ENCODE peak calls at places on chromosomes 12 and 14, in seven cellular contexts. D is K562, K is HCT116, V is HepG2, U is SK-N-SH, A is H1, S is GM12878. H is an unnamed sample.

GRCh38 chr14:24996930-24997329 is 53.0 kb downstream of the STXBP6 start:
- DNase-seq in K (no peak), V (no peak), D (no peak), U (no peak), S (no peak), A (no peak), H (no peak)

GRCh38 chr14:100898465-100898864 is 5.1 kb downstream of the RTL1 start:
- DNase-seq in V (no peak), D (no peak), A (no peak), S (no peak), K (no peak), U (no peak), H (no peak)

GRCh38 chr14:81303258-81303935 is 82.6 kb upstream of the GTF2A1 start:
- DNase-seq in K (peak; percentile 86), D (peak; percentile 77), S (peak; percentile 41), U (no peak), A (no peak), V (peak; percentile 98), H (no peak)

GRCh38 chr14:102219316-102219715 is 79.6 kb downstream of the WDR20 start:
- DNase-seq in A (no peak), K (no peak), S (no peak), V (no peak), D (no peak), U (no peak), H (no peak)

GRCh38 chr12:79934309-79935020 is 432 bp downstream of the PPP1R12A start:
- DNase-seq in D (peak; percentile 75), S (no peak), V (peak; percentile 17), U (peak; percentile 67), K (no peak), A (peak; percentile 9), H (no peak)

GRCh38 chr14:106459971-106460730 is 933.8 kb downstream of the TMEM121 start:
- DNase-seq in V (no peak), S (no peak), D (peak; percentile 15), U (no peak), A (no peak), K (no peak), H (peak; percentile 42)

GRCh38 chr12:107539196-107539939 is 146.2 kb upstream of the PWP1 start:
- DNase-seq in V (no peak), K (no peak), D (no peak), S (no peak), U (no peak), A (no peak), H (no peak)

GRCh38 chr14:39324097-39324496 is 90.4 kb downstream of the MIA2 start:
- DNase-seq in K (no peak), V (no peak), U (no peak), D (no peak), S (no peak), A (no peak), H (no peak)

GRCh38 chr12:130281157-130281799 is 56.4 kb upstream of the PIWIL1 start:
- DNase-seq in A (peak; percentile 29), K (no peak), U (peak; percentile 42), S (no peak), V (no peak), D (peak; percentile 50), H (no peak)

GRCh38 chr12:121465921-121466799 is 66.2 kb downstream of the RNF34 start:
- DNase-seq in U (peak; percentile 75), A (no peak), V (no peak), D (peak; percentile 41), K (no peak), S (no peak), H (peak; percentile 38)

GRCh38 chr12:106113042-106113441 is 25.7 kb downstream of the NUAK1 start:
- DNase-seq in U (no peak), K (peak; percentile 19), V (no peak), A (no peak), D (no peak), S (peak; percentile 7), H (no peak)

GRCh38 chr12:83805137-83805818 is 1107.3 kb downstream of the SLC6A15 start:
- DNase-seq in V (no peak), S (no peak), A (no peak), D (no peak), K (no peak), U (no peak), H (no peak)

GRCh38 chr12:131683266-131684014 is 27.4 kb upstream of the SFSWAP start:
- DNase-seq in V (no peak), S (no peak), U (no peak), D (no peak), K (no peak), A (no peak), H (no peak)

GRCh38 chr14:51517116-51517515 is 134.6 kb upstream of the FRMD6 start:
- DNase-seq in A (no peak), K (no peak), S (no peak), V (no peak), U (no peak), D (no peak), H (no peak)

GRCh38 chr14:100051543-100051942 is 13.7 kb upstream of the EVL start:
- DNase-seq in A (no peak), K (no peak), V (no peak), U (no peak), S (no peak), D (no peak), H (no peak)

GRCh38 chr14:68271996-68272395 is 452.4 kb downstream of the RAD51B start:
- DNase-seq in S (peak; percentile 65), K (no peak), U (no peak), A (no peak), D (no peak), V (no peak), H (no peak)

GRCh38 chr12:58450868-58451482 is 469.3 kb downstream of the LRIG3 start:
- DNase-seq in A (no peak), D (no peak), V (no peak), S (no peak), K (no peak), U (no peak), H (no peak)

GRCh38 chr14:95662376-95663186 is 23.6 kb upstream of the TCL1B start:
- DNase-seq in U (no peak), V (no peak), K (no peak), D (no peak), S (peak; percentile 74), A (no peak), H (no peak)

GRCh38 chr14:87231336-87232026 is 761.5 kb downstream of the GALC start:
- DNase-seq in V (no peak), D (no peak), S (no peak), U (no peak), K (no peak), A (no peak), H (no peak)

GRCh38 chr14:22641851-22642250 is 2.3 kb downstream of the OR6J1 start:
- DNase-seq in D (no peak), S (no peak), U (no peak), V (no peak), A (no peak), K (no peak), H (no peak)

DNA sequence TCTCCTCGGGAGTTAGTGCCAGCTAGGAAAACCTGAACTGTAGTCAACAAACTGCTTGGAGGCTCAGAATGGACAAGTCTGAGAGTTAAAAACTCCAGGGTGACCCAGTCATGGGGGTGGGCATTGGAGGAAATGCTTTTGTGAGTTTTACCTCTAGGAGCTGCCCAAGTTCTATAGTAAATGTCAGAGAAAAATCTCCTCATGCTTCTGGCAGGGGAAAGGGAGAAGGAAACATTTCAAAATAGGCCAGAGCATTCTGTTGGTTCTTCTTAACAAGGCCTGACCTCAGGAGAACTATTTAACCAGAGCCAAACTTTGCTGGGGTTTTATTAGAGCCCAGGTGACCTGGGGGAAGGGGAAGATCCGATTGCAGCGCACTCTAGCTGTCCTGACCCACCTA is 12.3 kb downstream of the NINJ2 start:
- DNase-seq in V (no peak), S (no peak), K (no peak), D (no peak), A (no peak), U (no peak), H (no peak)
- TF ChIP-seq JUND in V (no peak), S (no peak), K (no peak), D (no peak), A (no peak), U (no peak), H (no peak)

GRCh38 chr14:104708606-104709268 is 15.3 kb upstream of the ADSS1 start:
- DNase-seq in K (no peak), A (peak; percentile 54), S (no peak), D (peak; percentile 75), U (peak; percentile 97), V (peak; percentile 35), H (peak; percentile 74)

GRCh38 chr14:104709387-104710019 is 14.5 kb upstream of the ADSS1 start:
- DNase-seq in U (no peak), K (no peak), A (no peak), V (no peak), S (no peak), D (no peak), H (no peak)

GRCh38 chr14:104707629-104708595 is 16.1 kb upstream of the ADSS1 start:
- DNase-seq in A (no peak), D (no peak), V (no peak), K (no peak), S (no peak), U (no peak), H (no peak)

GRCh38 chr14:104705340-104706047 is 16.1 kb downstream of the INF2 start:
- DNase-seq in D (no peak), K (no peak), V (no peak), A (no peak), S (no peak), U (no peak), H (peak; percentile 53)

DNA sequence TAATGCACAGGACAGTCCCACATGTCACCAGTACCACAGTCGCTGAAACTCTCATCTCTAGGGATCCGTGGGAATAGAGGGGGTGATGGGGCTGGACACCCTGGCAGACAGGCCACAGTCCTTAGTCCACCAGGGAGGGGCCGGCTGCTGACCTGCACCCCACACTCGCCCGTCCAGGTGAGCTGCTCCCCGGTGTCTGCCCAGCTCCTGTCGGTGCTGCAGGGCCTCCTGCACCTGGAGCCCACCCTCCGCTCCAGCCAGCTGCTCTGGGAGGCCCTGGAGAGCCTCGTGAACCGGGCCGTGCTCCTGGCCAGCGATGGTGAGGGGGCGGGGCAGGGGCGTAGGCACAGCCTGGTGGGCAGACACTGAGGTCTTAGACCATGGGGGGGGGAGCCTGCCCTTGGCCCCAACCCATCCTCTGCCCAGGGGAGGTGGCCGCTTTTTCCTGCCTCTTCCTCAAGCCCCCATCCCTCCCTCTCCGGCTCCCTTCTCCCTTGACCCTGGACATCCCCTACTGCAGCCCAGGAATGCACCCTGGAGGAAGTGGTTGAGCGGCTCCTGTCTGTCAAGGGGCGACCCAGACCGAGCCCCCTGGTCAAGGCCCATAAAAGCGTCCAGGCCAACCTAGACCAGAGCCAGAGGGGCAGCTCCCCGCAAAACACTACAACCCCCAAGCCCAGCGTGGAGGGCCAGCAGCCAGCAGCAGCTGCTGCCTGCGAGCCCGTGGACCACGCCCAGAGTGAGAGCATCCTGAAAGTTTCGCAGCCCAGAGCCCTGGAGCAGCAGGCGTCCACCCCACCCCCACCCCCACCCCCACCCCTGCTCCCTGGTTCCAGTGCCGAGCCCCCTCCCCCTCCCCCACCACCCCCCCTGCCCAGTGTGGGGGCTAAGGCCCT is 17.0 kb upstream of the ADSS1 start:
- DNase-seq in D (no peak), K (no peak), S (no peak), U (no peak), A (no peak), V (no peak), H (no peak)
- TF ChIP-seq JUND in D (no peak), K (no peak), S (no peak), U (no peak), A (no peak), V (no peak), H (no peak)

GRCh38 chr12:63822352-63822751 is 22.1 kb upstream of the SRGAP1 start:
- DNase-seq in U (no peak), K (no peak), V (no peak), D (no peak), A (no peak), S (no peak), H (no peak)
- TF ChIP-seq JUND in U (no peak), K (no peak), V (no peak), D (no peak), A (no peak), S (no peak), H (no peak)

GRCh38 chr12:84822541-84822940 is 90.1 kb downstream of the SLC6A15 start:
- DNase-seq in U (no peak), S (no peak), D (no peak), K (no peak), V (no peak), A (no peak), H (no peak)
- TF ChIP-seq JUND in U (no peak), S (no peak), D (no peak), K (no peak), V (no peak), A (no peak), H (no peak)

H was measured in T47D.